ENCODE peak calls at places on chromosomes 16 and 17, in six cellular contexts. N is iPS DF 6.9, S is dorsolateral prefrontal cortex, X is cardiac fibroblast, M is choroid plexus epithelial cell, R is AG04450. F is an unnamed sample.

GRCh38 chr16:80804451-80805383 is at the start of gene CDYL2:
- DNase-seq in M (peak), S (no peak), R (no peak), X (peak), N (no peak), F (peak)

GRCh38 chr16:54135361-54136275 is 151.0 kb downstream of the IRX3 start:
- DNase-seq in N (no peak), R (no peak), S (no peak), M (peak), X (peak), F (peak)

GRCh38 chr16:50096791-50097190 is 31.0 kb downstream of the HEATR3 start:
- DNase-seq in X (peak), N (no peak), M (peak), S (no peak), R (peak), F (peak)

GRCh38 chr17:56902350-56902749 is 11.5 kb downstream of the TRIM25 start:
- DNase-seq in R (no peak), N (no peak), S (no peak), X (peak), M (peak), F (peak)

GRCh38 chr16:87952751-87953150 is 1.5 kb downstream of the BANP start:
- DNase-seq in S (no peak), N (no peak), R (no peak), X (no peak), M (no peak), F (no peak)

GRCh38 chr16:80744856-80745255 is 59.5 kb downstream of the CDYL2 start:
- DNase-seq in X (no peak), S (no peak), M (no peak), R (no peak), N (no peak), F (no peak)

GRCh38 chr16:31177136-31177535 is 2.8 kb upstream of the FUS start:
- DNase-seq in X (peak), M (peak), N (no peak), R (no peak), S (no peak), F (peak)

GRCh38 chr16:15542261-15542660 is 100.7 kb downstream of the MARF1 start:
- DNase-seq in N (peak), M (no peak), X (no peak), S (no peak), R (no peak), F (no peak)

GRCh38 chr16:85819245-85819644 is 19.8 kb downstream of the COX4I1 start:
- DNase-seq in M (peak), R (peak), N (peak), X (peak), S (peak), F (peak)

GRCh38 chr17:29369831-29370735 is 20.1 kb upstream of the TAOK1 start:
- DNase-seq in X (peak), S (no peak), M (peak), N (peak), R (peak), F (peak)

GRCh38 chr17:41968676-41969075 is 2.1 kb downstream of the CNP start:
- DNase-seq in X (no peak), N (no peak), R (no peak), M (no peak), S (no peak), F (no peak)
- H3K4me3 ChIP-seq in X (no peak), N (no peak), R (no peak), M (peak), S (peak), F (no peak)

DNA sequence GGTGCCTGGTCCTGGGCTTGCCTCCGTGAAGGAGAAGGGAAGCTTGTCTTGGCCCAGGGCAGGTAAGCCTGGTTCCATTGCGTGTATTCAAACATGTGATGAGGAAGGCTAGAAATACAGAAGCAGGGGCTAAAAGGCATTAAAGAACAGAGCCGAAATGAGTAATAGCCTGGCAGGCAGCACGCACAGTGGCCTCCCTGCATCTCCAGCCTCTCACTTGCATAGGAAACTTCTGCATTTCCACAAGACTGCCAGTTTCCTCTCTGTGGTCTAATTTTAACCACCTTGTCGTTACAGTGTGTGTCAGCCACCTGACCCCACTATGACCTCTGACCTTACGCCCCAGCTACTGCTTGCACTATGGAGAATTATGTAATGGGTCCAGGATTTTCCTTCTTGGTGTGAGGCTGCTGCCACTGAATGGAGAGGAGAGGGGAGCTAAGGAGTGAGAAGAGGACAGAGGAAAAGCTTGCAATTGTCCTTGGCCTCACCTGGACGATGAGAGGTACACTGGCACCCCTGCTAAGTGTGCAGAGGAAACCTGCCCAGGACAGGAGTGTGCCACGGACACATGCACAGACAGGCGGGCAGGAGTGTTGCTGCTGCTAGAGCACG is 32.8 kb downstream of the HIC1 start:
- DNase-seq in N (no peak), R (no peak), M (peak), S (no peak), X (peak), F (no peak)
- H3K4me3 ChIP-seq in N (no peak), R (no peak), M (no peak), S (no peak), X (no peak), F (no peak)

DNA sequence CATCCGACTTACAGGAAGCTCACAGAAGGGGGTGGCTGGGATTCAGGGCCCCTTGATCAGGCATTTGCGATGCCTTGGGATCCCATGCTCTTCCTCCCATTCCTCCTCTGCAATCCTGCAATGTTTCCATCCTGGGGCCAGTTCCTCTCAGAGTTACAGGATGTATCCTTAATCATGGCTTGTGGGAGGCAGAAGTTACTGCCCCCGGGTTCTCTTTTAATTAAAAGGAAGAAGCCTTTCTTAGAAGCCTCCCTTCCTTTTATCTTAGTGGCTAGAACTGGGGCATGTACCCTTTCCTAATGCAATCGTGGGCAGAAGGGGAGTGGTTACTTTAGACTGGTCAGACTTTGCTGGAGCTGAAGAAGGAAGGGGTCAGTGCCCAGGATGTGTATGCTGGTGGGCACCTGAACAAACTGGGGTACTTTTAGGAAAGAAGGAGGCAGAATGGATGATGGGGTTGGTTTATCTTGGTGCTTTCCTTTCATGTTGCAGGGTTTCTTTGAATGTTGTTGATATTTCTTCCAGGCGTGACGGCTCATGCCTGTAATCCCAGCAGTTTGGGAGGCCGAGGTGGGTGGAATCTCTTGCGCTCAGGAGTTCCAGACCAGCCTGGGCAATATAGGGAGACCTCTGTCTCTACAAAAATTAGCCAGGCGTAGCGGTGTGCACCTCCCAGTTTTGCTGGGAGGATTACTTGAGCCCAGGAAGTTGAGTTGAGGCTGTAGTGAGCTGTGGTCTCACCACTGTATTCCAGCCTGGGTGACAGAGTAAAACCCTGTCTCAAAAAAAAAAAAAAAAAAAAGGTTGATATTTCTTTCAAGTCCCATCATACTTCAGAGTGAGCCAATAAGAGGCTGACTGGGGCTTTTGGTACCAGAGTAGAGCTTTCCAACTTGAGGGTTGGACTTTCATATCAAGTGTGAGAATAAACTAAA is 13.2 kb upstream of the SPN start:
- DNase-seq in X (no peak), N (no peak), R (no peak), M (no peak), S (no peak), F (no peak)
- H3K4me3 ChIP-seq in X (no peak), N (no peak), R (no peak), M (no peak), S (no peak), F (no peak)

GRCh38 chr17:42272162-42272561 is 4.0 kb downstream of the STAT5B start:
- DNase-seq in R (no peak), S (no peak), M (no peak), N (no peak), X (no peak), F (no peak)
- H3K4me3 ChIP-seq in R (no peak), S (no peak), M (no peak), N (no peak), X (no peak), F (no peak)

DNA sequence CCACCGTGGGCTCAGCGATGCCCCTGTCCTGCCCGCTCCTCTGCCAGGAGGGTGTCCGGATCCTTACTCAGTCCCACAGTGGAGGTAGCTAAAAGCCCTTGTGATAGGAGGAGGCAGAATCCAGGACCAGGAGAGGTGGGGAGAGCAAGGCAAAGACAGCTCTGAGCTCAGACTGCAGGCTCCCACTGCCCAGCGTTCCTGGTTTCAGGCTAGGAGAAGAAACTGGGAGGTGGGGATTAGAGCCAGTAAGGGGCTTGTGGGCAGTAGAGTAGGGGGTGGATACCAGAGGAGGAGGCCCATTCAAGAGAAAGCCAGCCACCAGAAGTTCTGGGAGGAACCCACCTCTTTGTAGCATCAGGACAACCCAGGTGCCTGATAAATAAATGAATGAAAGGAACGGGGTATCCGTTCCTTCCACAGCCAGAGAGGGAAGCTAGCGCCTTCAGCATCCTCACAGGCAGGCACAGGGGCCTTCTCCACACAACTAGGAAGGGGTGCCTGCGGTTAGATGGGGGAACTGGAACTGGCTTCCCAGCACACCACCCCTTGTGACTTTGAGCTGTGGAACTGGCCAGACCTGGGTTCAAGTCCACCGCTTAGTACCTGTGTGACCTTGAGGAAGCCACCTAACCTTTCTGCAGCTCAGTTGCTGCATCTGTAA is 2.3 kb downstream of the IL21R start:
- DNase-seq in M (no peak), X (no peak), R (no peak), S (no peak), N (no peak), F (no peak)
- H3K4me3 ChIP-seq in M (no peak), X (no peak), R (no peak), S (no peak), N (no peak), F (no peak)

GRCh38 chr17:9139695-9140094 is 118.4 kb downstream of the NTN1 start:
- DNase-seq in X (no peak), R (no peak), S (no peak), N (no peak), M (no peak), F (no peak)
- H3K4me3 ChIP-seq in X (no peak), R (no peak), S (no peak), N (no peak), M (no peak), F (no peak)

GRCh38 chr17:77376795-77377751 is 236.3 kb downstream of the SEC14L1 start:
- DNase-seq in X (peak), N (no peak), S (no peak), R (peak), M (peak), F (peak)
- H3K4me3 ChIP-seq in X (peak), N (no peak), S (no peak), R (peak), M (peak), F (peak)

DNA sequence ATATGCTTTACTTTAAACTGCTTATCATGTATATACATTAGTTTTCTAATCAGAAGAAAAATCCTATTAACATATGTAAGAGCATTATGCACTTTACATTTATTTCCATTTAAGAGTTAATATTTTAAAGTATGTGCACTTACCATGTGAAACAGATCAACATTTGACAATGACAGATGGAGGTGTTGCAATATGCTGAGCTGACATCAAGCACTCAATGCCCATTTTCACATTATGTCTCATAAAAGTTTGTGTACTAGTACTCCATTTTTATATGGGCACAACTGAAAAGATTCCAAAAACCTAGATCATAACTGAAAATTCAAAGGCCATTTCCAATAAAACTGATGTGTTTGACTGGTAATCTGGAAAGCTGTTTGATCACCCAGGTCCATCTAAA is 420.9 kb upstream of the SOX9 start:
- DNase-seq in X (no peak), R (no peak), N (no peak), M (no peak), S (no peak), F (no peak)
- H3K4me3 ChIP-seq in X (no peak), R (no peak), N (no peak), M (no peak), S (no peak), F (no peak)

F was measured in AG10803.